ENCODE peak calls at places on chromosomes 12 and 14, in nine cellular contexts. One of them, this sample, is unnamed.

GRCh38 chr12:109428038-109428629 is 49.0 kb downstream of the KCTD10 start:
- DNase-seq in GM04503: no peak
- DNase-seq in AG04449: no peak
- DNase-seq in cardiac muscle cell: peak
- DNase-seq in fibroblast of pulmonary artery: peak
- DNase-seq in A172: peak
- DNase-seq in activated T-cell treated with anti-CD3 and anti-CD28 coated beads for 48 hours: peak
- DNase-seq in progenitor cell of endocrine pancreas: peak
- DNase-seq in left lung: peak
- DNase-seq in this sample: peak

GRCh38 chr12:82383930-82384513 is 25.7 kb downstream of the METTL25 start:
- DNase-seq in GM04503: no peak
- DNase-seq in AG04449: no peak
- DNase-seq in cardiac muscle cell: peak
- DNase-seq in fibroblast of pulmonary artery: peak
- DNase-seq in A172: peak
- DNase-seq in activated T-cell treated with anti-CD3 and anti-CD28 coated beads for 48 hours: no peak
- DNase-seq in progenitor cell of endocrine pancreas: no peak
- DNase-seq in left lung: no peak
- DNase-seq in this sample: peak

GRCh38 chr12:53696285-53696654 is 20.4 kb upstream of the ATP5MC2 start:
- DNase-seq in GM04503: no peak
- DNase-seq in AG04449: no peak
- DNase-seq in cardiac muscle cell: peak
- DNase-seq in fibroblast of pulmonary artery: peak
- DNase-seq in A172: peak
- DNase-seq in activated T-cell treated with anti-CD3 and anti-CD28 coated beads for 48 hours: no peak
- DNase-seq in progenitor cell of endocrine pancreas: peak
- DNase-seq in left lung: peak
- DNase-seq in this sample: peak

GRCh38 chr12:123055281-123055766 is 74.8 kb downstream of the ARL6IP4 start:
- DNase-seq in GM04503: no peak
- DNase-seq in AG04449: no peak
- DNase-seq in cardiac muscle cell: no peak
- DNase-seq in fibroblast of pulmonary artery: no peak
- DNase-seq in A172: no peak
- DNase-seq in activated T-cell treated with anti-CD3 and anti-CD28 coated beads for 48 hours: no peak
- DNase-seq in progenitor cell of endocrine pancreas: no peak
- DNase-seq in left lung: no peak
- DNase-seq in this sample: no peak

GRCh38 chr12:124744659-124745467 is 118.8 kb downstream of the SCARB1 start:
- DNase-seq in GM04503: no peak
- DNase-seq in AG04449: no peak
- DNase-seq in cardiac muscle cell: no peak
- DNase-seq in fibroblast of pulmonary artery: no peak
- DNase-seq in A172: peak
- DNase-seq in activated T-cell treated with anti-CD3 and anti-CD28 coated beads for 48 hours: no peak
- DNase-seq in progenitor cell of endocrine pancreas: no peak
- DNase-seq in left lung: no peak
- DNase-seq in this sample: no peak

GRCh38 chr14:92613008-92613658 is 99.6 kb downstream of the RIN3 start:
- DNase-seq in GM04503: no peak
- DNase-seq in AG04449: no peak
- DNase-seq in cardiac muscle cell: peak
- DNase-seq in fibroblast of pulmonary artery: no peak
- DNase-seq in A172: no peak
- DNase-seq in activated T-cell treated with anti-CD3 and anti-CD28 coated beads for 48 hours: peak
- DNase-seq in progenitor cell of endocrine pancreas: no peak
- DNase-seq in left lung: no peak
- DNase-seq in this sample: no peak

GRCh38 chr14:23154876-23155587 is 28.4 kb downstream of the SLC7A8 start:
- DNase-seq in GM04503: peak
- DNase-seq in AG04449: peak
- DNase-seq in cardiac muscle cell: peak
- DNase-seq in fibroblast of pulmonary artery: peak
- DNase-seq in A172: peak
- DNase-seq in activated T-cell treated with anti-CD3 and anti-CD28 coated beads for 48 hours: no peak
- DNase-seq in progenitor cell of endocrine pancreas: no peak
- DNase-seq in left lung: peak
- DNase-seq in this sample: peak

GRCh38 chr14:75283884-75284563 is 5.4 kb downstream of the FOS start:
- DNase-seq in GM04503: no peak
- DNase-seq in AG04449: no peak
- DNase-seq in cardiac muscle cell: peak
- DNase-seq in fibroblast of pulmonary artery: peak
- DNase-seq in A172: no peak
- DNase-seq in activated T-cell treated with anti-CD3 and anti-CD28 coated beads for 48 hours: no peak
- DNase-seq in progenitor cell of endocrine pancreas: no peak
- DNase-seq in left lung: peak
- DNase-seq in this sample: no peak

GRCh38 chr12:48927261-48927660 is 2.0 kb upstream of the FKBP11 start:
- DNase-seq in GM04503: no peak
- DNase-seq in AG04449: peak
- DNase-seq in cardiac muscle cell: peak
- DNase-seq in fibroblast of pulmonary artery: peak
- DNase-seq in A172: no peak
- DNase-seq in activated T-cell treated with anti-CD3 and anti-CD28 coated beads for 48 hours: no peak
- DNase-seq in progenitor cell of endocrine pancreas: no peak
- DNase-seq in left lung: no peak
- DNase-seq in this sample: peak

GRCh38 chr12:132204064-132204821 is 60.0 kb downstream of the NOC4L start:
- DNase-seq in GM04503: no peak
- DNase-seq in AG04449: no peak
- DNase-seq in cardiac muscle cell: no peak
- DNase-seq in fibroblast of pulmonary artery: no peak
- DNase-seq in A172: no peak
- DNase-seq in activated T-cell treated with anti-CD3 and anti-CD28 coated beads for 48 hours: no peak
- DNase-seq in progenitor cell of endocrine pancreas: no peak
- DNase-seq in left lung: no peak
- DNase-seq in this sample: no peak

GRCh38 chr12:100337727-100338126 is 19.1 kb upstream of the SLC17A8 start:
- DNase-seq in GM04503: no peak
- DNase-seq in AG04449: no peak
- DNase-seq in cardiac muscle cell: no peak
- DNase-seq in fibroblast of pulmonary artery: no peak
- DNase-seq in A172: no peak
- DNase-seq in activated T-cell treated with anti-CD3 and anti-CD28 coated beads for 48 hours: no peak
- DNase-seq in progenitor cell of endocrine pancreas: no peak
- DNase-seq in left lung: peak
- DNase-seq in this sample: no peak

GRCh38 chr12:45745861-45746277 is 16.4 kb downstream of the ARID2 start:
- DNase-seq in GM04503: no peak
- DNase-seq in AG04449: no peak
- DNase-seq in cardiac muscle cell: peak
- DNase-seq in fibroblast of pulmonary artery: peak
- DNase-seq in A172: no peak
- DNase-seq in activated T-cell treated with anti-CD3 and anti-CD28 coated beads for 48 hours: no peak
- DNase-seq in progenitor cell of endocrine pancreas: no peak
- DNase-seq in left lung: no peak
- DNase-seq in this sample: no peak

GRCh38 chr12:54164402-54165145 is 24.2 kb downstream of the SMUG1 start:
- DNase-seq in GM04503: no peak
- DNase-seq in AG04449: no peak
- DNase-seq in cardiac muscle cell: no peak
- DNase-seq in fibroblast of pulmonary artery: no peak
- DNase-seq in A172: no peak
- DNase-seq in activated T-cell treated with anti-CD3 and anti-CD28 coated beads for 48 hours: no peak
- DNase-seq in progenitor cell of endocrine pancreas: no peak
- DNase-seq in left lung: no peak
- DNase-seq in this sample: no peak

GRCh38 chr14:65555358-65555757 is 142.8 kb downstream of the FUT8 start:
- DNase-seq in GM04503: no peak
- DNase-seq in AG04449: no peak
- DNase-seq in cardiac muscle cell: no peak
- DNase-seq in fibroblast of pulmonary artery: no peak
- DNase-seq in A172: no peak
- DNase-seq in activated T-cell treated with anti-CD3 and anti-CD28 coated beads for 48 hours: no peak
- DNase-seq in progenitor cell of endocrine pancreas: no peak
- DNase-seq in left lung: no peak
- DNase-seq in this sample: no peak

GRCh38 chr12:111692575-111693210 is 6.8 kb downstream of the ACAD10 start:
- DNase-seq in GM04503: no peak
- DNase-seq in AG04449: no peak
- DNase-seq in cardiac muscle cell: peak
- DNase-seq in fibroblast of pulmonary artery: peak
- DNase-seq in A172: peak
- DNase-seq in activated T-cell treated with anti-CD3 and anti-CD28 coated beads for 48 hours: no peak
- DNase-seq in progenitor cell of endocrine pancreas: no peak
- DNase-seq in left lung: no peak
- DNase-seq in this sample: no peak

GRCh38 chr14:67513631-67514108 is 19.4 kb upstream of the PLEKHH1 start:
- DNase-seq in GM04503: no peak
- DNase-seq in AG04449: no peak
- DNase-seq in cardiac muscle cell: no peak
- DNase-seq in fibroblast of pulmonary artery: no peak
- DNase-seq in A172: no peak
- DNase-seq in activated T-cell treated with anti-CD3 and anti-CD28 coated beads for 48 hours: no peak
- DNase-seq in progenitor cell of endocrine pancreas: no peak
- DNase-seq in left lung: no peak
- DNase-seq in this sample: no peak

GRCh38 chr12:101671157-101671791 is 26.2 kb upstream of the CHPT1 start:
- DNase-seq in GM04503: no peak
- DNase-seq in AG04449: no peak
- DNase-seq in cardiac muscle cell: no peak
- DNase-seq in fibroblast of pulmonary artery: no peak
- DNase-seq in A172: no peak
- DNase-seq in activated T-cell treated with anti-CD3 and anti-CD28 coated beads for 48 hours: no peak
- DNase-seq in progenitor cell of endocrine pancreas: no peak
- DNase-seq in left lung: peak
- DNase-seq in this sample: no peak

GRCh38 chr14:55500219-55500701 is 59.8 kb upstream of the TBPL2 start:
- DNase-seq in GM04503: no peak
- DNase-seq in AG04449: no peak
- DNase-seq in cardiac muscle cell: no peak
- DNase-seq in fibroblast of pulmonary artery: no peak
- DNase-seq in A172: no peak
- DNase-seq in activated T-cell treated with anti-CD3 and anti-CD28 coated beads for 48 hours: no peak
- DNase-seq in progenitor cell of endocrine pancreas: no peak
- DNase-seq in left lung: no peak
- DNase-seq in this sample: no peak

GRCh38 chr12:82176016-82176415 is 182.2 kb downstream of the CCDC59 start:
- DNase-seq in GM04503: no peak
- DNase-seq in AG04449: no peak
- DNase-seq in cardiac muscle cell: no peak
- DNase-seq in fibroblast of pulmonary artery: no peak
- DNase-seq in A172: no peak
- DNase-seq in activated T-cell treated with anti-CD3 and anti-CD28 coated beads for 48 hours: no peak
- DNase-seq in progenitor cell of endocrine pancreas: no peak
- DNase-seq in left lung: no peak
- DNase-seq in this sample: no peak

GRCh38 chr12:57887631-57888406 is 41.3 kb upstream of the CTDSP2 start:
- DNase-seq in GM04503: no peak
- DNase-seq in AG04449: no peak
- DNase-seq in cardiac muscle cell: peak
- DNase-seq in fibroblast of pulmonary artery: peak
- DNase-seq in A172: peak
- DNase-seq in activated T-cell treated with anti-CD3 and anti-CD28 coated beads for 48 hours: no peak
- DNase-seq in progenitor cell of endocrine pancreas: no peak
- DNase-seq in left lung: no peak
- DNase-seq in this sample: no peak

GRCh38 chr12:55842681-55843429 is at the start of gene MMP19:
- DNase-seq in GM04503: no peak
- DNase-seq in AG04449: peak
- DNase-seq in cardiac muscle cell: peak
- DNase-seq in fibroblast of pulmonary artery: peak
- DNase-seq in A172: peak
- DNase-seq in activated T-cell treated with anti-CD3 and anti-CD28 coated beads for 48 hours: no peak
- DNase-seq in progenitor cell of endocrine pancreas: no peak
- DNase-seq in left lung: no peak
- DNase-seq in this sample: peak

GRCh38 chr12:122949816-122950215 is 16.4 kb downstream of the ABCB9 start:
- DNase-seq in GM04503: no peak
- DNase-seq in AG04449: no peak
- DNase-seq in cardiac muscle cell: no peak
- DNase-seq in fibroblast of pulmonary artery: no peak
- DNase-seq in A172: no peak
- DNase-seq in activated T-cell treated with anti-CD3 and anti-CD28 coated beads for 48 hours: no peak
- DNase-seq in progenitor cell of endocrine pancreas: no peak
- DNase-seq in left lung: no peak
- DNase-seq in this sample: no peak

GRCh38 chr12:115203661-115204060 is 519.7 kb upstream of the TBX3 start:
- DNase-seq in GM04503: peak
- DNase-seq in AG04449: no peak
- DNase-seq in cardiac muscle cell: peak
- DNase-seq in fibroblast of pulmonary artery: peak
- DNase-seq in A172: peak
- DNase-seq in activated T-cell treated with anti-CD3 and anti-CD28 coated beads for 48 hours: no peak
- DNase-seq in progenitor cell of endocrine pancreas: no peak
- DNase-seq in left lung: no peak
- DNase-seq in this sample: no peak

This sample was measured in amniotic stem cell.